ENCODE peak calls at places on chromosome 16, in five cellular contexts. One of them, this sample, is unnamed.

GRCh38 chr16:83964684-83965443 is 3.2 kb upstream of the NECAB2 start:
- DNase-seq in GM23248: no peak
- DNase-seq in heart left ventricle: peak; percentile 16
- DNase-seq in transverse colon: no peak
- DNase-seq in PC-9: no peak
- DNase-seq in this sample: no peak

GRCh38 chr16:66954097-66954659 is 6.9 kb upstream of the CES3 start:
- DNase-seq in GM23248: peak; percentile 82
- DNase-seq in PC-9: peak; percentile 55
- DNase-seq in heart left ventricle: no peak
- DNase-seq in transverse colon: peak; percentile 89
- DNase-seq in this sample: peak; percentile 84

GRCh38 chr16:66020642-66021041 is 345.8 kb upstream of the CDH5 start:
- DNase-seq in transverse colon: no peak
- DNase-seq in GM23248: no peak
- DNase-seq in heart left ventricle: no peak
- DNase-seq in PC-9: no peak
- DNase-seq in this sample: no peak

GRCh38 chr16:85460252-85460982 is 152.7 kb upstream of the GSE1 start:
- DNase-seq in GM23248: no peak
- DNase-seq in heart left ventricle: no peak
- DNase-seq in transverse colon: no peak
- DNase-seq in PC-9: no peak
- DNase-seq in this sample: no peak

GRCh38 chr16:31134625-31135534 is 647 bp downstream of the PRSS8 start:
- DNase-seq in transverse colon: peak; percentile 77
- DNase-seq in PC-9: peak; percentile 70
- DNase-seq in GM23248: peak; percentile 10
- DNase-seq in heart left ventricle: no peak
- DNase-seq in this sample: peak; percentile 50

GRCh38 chr16:1788708-1789100 is 4.8 kb downstream of the IGFALS start:
- DNase-seq in GM23248: no peak
- DNase-seq in transverse colon: no peak
- DNase-seq in PC-9: no peak
- DNase-seq in heart left ventricle: peak; percentile 20
- DNase-seq in this sample: no peak

GRCh38 chr16:89827383-89828198 is 684 bp upstream of the SPIRE2 start:
- DNase-seq in PC-9: peak; percentile 77
- DNase-seq in transverse colon: peak; percentile 72
- DNase-seq in heart left ventricle: peak; percentile 65
- DNase-seq in GM23248: peak; percentile 55
- DNase-seq in this sample: no peak

GRCh38 chr16:6492742-6493141 is 839.9 kb upstream of the RBFOX1 start:
- DNase-seq in transverse colon: no peak
- DNase-seq in GM23248: no peak
- DNase-seq in PC-9: no peak
- DNase-seq in heart left ventricle: no peak
- DNase-seq in this sample: no peak

GRCh38 chr16:64736887-64737286 is 385.0 kb downstream of the CDH11 start:
- DNase-seq in PC-9: no peak
- DNase-seq in transverse colon: no peak
- DNase-seq in heart left ventricle: no peak
- DNase-seq in GM23248: no peak
- DNase-seq in this sample: peak; percentile 22

GRCh38 chr16:76669288-76669687 is 392.1 kb downstream of the CNTNAP4 start:
- DNase-seq in PC-9: no peak
- DNase-seq in heart left ventricle: no peak
- DNase-seq in transverse colon: no peak
- DNase-seq in GM23248: no peak
- DNase-seq in this sample: no peak

GRCh38 chr16:84729716-84730320 is 30.0 kb downstream of the USP10 start:
- DNase-seq in transverse colon: no peak
- DNase-seq in PC-9: peak; percentile 56
- DNase-seq in heart left ventricle: no peak
- DNase-seq in GM23248: peak; percentile 13
- DNase-seq in this sample: no peak

GRCh38 chr16:57051696-57052228 is 40.6 kb upstream of the CPNE2 start:
- DNase-seq in PC-9: no peak
- DNase-seq in heart left ventricle: no peak
- DNase-seq in transverse colon: no peak
- DNase-seq in GM23248: no peak
- DNase-seq in this sample: no peak

GRCh38 chr16:70522216-70523000 is 946 bp downstream of the COG4 start:
- DNase-seq in transverse colon: no peak
- DNase-seq in heart left ventricle: no peak
- DNase-seq in PC-9: no peak
- DNase-seq in GM23248: no peak
- DNase-seq in this sample: no peak

DNA sequence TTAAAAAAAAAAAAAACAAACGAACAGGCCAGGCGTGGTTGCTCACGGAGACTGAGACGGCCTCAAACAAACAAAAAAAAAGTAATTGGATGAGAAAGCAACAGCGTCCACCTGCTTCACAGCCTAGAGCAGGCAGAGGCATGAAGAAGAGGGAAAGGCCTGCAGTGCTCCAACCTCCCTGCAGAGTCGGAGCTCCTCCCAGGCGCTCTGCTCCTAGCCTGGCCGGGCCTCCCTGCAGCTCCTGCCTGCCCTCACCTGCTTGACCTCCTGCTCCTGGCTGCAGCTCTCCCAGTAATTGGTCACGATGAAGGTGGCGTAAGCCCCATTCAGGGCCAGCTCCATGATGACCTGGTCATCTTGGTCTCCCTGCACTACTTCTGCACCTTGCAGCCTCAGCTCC is 5.5 kb downstream of the NMRAL1 start:
- DNase-seq in transverse colon: no peak
- DNase-seq in GM23248: no peak
- DNase-seq in heart left ventricle: no peak
- DNase-seq in PC-9: no peak
- DNase-seq in this sample: no peak
- H3K4me1 ChIP-seq in transverse colon: peaks cover 8% of the 10 kb centered on the region
- H3K4me1 ChIP-seq in GM23248: peaks cover 13% of the 10 kb centered on the region
- H3K4me1 ChIP-seq in heart left ventricle: peaks cover 9% of the 10 kb centered on the region
- H3K4me1 ChIP-seq in PC-9: peaks cover 28% of the 10 kb centered on the region
- H3K4me1 ChIP-seq in this sample: peaks cover 6% of the 10 kb centered on the region

DNA sequence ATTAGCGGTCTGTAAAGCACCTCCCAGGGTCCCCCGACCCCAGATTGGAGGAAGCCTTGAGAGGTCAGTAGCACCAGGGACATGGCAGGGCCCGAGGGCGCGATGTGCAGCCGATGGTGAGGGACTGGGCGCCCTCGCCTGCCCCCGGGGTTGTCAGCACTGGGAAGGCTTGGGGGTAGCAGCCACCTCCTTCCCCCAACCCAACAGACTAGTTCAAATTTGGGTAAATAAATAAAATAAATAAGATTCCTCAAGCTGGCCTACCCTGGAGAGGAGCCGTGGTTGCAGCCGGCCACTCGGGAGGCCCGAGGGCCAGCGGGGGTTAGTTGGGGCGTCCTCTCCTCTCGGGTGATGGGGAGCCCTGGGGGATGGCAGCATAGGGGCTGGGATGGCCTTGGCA is 1.5 kb downstream of the C16orf92 start:
- DNase-seq in heart left ventricle: no peak
- DNase-seq in PC-9: no peak
- DNase-seq in transverse colon: no peak
- DNase-seq in GM23248: no peak
- DNase-seq in this sample: no peak
- H3K36me3 ChIP-seq in heart left ventricle: no peaks in the 10 kb centered on the region
- H3K36me3 ChIP-seq in PC-9: no peaks in the 10 kb centered on the region
- H3K36me3 ChIP-seq in transverse colon: no peaks in the 10 kb centered on the region
- H3K36me3 ChIP-seq in GM23248: no peaks in the 10 kb centered on the region
- H3K36me3 ChIP-seq in this sample: no peaks in the 10 kb centered on the region

DNA sequence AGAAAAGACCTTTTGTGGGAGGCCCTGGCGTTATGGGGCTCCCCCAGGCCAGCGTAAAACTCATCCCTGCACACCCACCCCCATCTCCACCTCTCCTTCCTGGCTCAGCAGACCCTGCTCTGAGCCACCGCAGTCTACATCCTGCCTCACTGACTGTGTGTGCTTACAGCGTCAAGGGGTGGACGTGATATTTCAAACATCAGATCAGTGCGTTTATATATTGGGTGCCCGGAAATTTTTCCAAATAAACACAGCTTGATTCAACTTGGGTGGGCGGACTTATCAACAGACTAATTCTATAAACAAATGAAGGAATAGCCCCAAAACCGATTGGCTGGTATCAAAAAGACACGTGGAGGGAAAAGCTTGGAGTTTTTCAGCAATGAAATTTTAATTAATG is 293 bp upstream of the FOXL1 start:
- DNase-seq in GM23248: peak; percentile 78
- DNase-seq in heart left ventricle: no peak
- DNase-seq in PC-9: no peak
- DNase-seq in transverse colon: no peak
- DNase-seq in this sample: peak; percentile 72
- H3K4me3 ChIP-seq in GM23248: peak overlapping the region; percentile 81
- H3K4me3 ChIP-seq in heart left ventricle: no peak overlapping the region
- H3K4me3 ChIP-seq in PC-9: no peak overlapping the region
- H3K4me3 ChIP-seq in transverse colon: peak overlapping the region; percentile 37
- H3K4me3 ChIP-seq in this sample: peak overlapping the region; percentile 78

DNA sequence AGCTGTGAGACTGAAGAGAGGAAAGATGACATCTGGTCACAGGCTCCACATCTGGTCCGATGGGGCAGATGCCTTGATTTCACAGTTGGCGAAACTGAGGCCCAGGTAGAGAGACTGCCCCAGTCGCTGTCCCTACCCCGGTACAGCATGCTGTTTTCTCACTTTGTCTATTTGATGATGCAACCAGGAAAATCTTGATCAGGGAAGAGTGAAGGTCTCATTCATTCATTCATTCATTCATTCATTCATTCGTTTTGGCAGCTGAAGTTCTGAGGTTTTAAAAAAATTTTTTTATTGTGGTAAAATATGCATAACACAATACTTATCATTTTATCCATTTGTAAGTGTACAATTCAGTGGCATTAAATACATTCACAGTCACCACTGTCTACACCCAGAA is 19.7 kb downstream of the CMIP start:
- DNase-seq in PC-9: no peak
- DNase-seq in heart left ventricle: no peak
- DNase-seq in GM23248: no peak
- DNase-seq in transverse colon: no peak
- DNase-seq in this sample: no peak
- H3K4me1 ChIP-seq in PC-9: no peaks in the 10 kb centered on the region
- H3K4me1 ChIP-seq in heart left ventricle: peaks cover 8% of the 10 kb centered on the region
- H3K4me1 ChIP-seq in GM23248: peaks cover 9% of the 10 kb centered on the region
- H3K4me1 ChIP-seq in transverse colon: peaks cover 7% of the 10 kb centered on the region
- H3K4me1 ChIP-seq in this sample: peaks cover 4% of the 10 kb centered on the region

This sample was measured in tibial artery.